ENCODE peak calls at places on chromosomes 11 and 22, in ten cellular contexts. Z is astrocyte, S is kidney, U is osteocyte, R is type B pancreatic cell, A is right lobe of liver, F is neural crest cell, H is uterus, Q is cardiac fibroblast, E is GM23338. D is an unnamed sample.
A peak's percentile ranks its signal among the peaks of the same experiment; 100 is the strongest.

GRCh38 chr11:7677801-7678201 is 4.5 kb upstream of the CYB5R2 start:
- DNase-seq in Z (no peak), S (no peak), U (no peak), R (no peak), A (no peak), F (no peak), H (no peak), Q (peak; percentile 26), E (no peak), D (no peak)

GRCh38 chr11:101441747-101442146 is 142.1 kb downstream of the TRPC6 start:
- DNase-seq in Z (no peak), S (no peak), U (no peak), R (no peak), A (peak; percentile 74), F (no peak), H (no peak), Q (peak; percentile 7), E (no peak), D (no peak)

GRCh38 chr11:80873309-80873999 is 1432.6 kb upstream of the TENM4 start:
- DNase-seq in Z (peak; percentile 44), S (no peak), U (no peak), R (no peak), A (no peak), F (no peak), H (no peak), Q (peak; percentile 51), E (no peak), D (no peak)

GRCh38 chr22:50469377-50470305 is 5.2 kb downstream of the SBF1 start:
- DNase-seq in Z (peak; percentile 42), S (peak; percentile 93), U (no peak), R (no peak), A (no peak), F (no peak), H (no peak), Q (peak; percentile 16), E (peak; percentile 56), D (peak; percentile 58)

GRCh38 chr11:71173709-71174108 is 78.7 kb downstream of the SHANK2 start:
- DNase-seq in Z (no peak), S (peak; percentile 41), U (peak; percentile 67), R (no peak), A (no peak), F (no peak), H (no peak), Q (no peak), E (no peak), D (no peak)

GRCh38 chr11:119578466-119579220 is 150.4 kb downstream of the NECTIN1 start:
- DNase-seq in Z (no peak), S (no peak), U (no peak), R (no peak), A (no peak), F (no peak), H (no peak), Q (no peak), E (no peak), D (no peak)

GRCh38 chr11:69460540-69461257 is 20.8 kb upstream of the LINC01488 start:
- DNase-seq in Z (peak; percentile 95), S (no peak), U (no peak), R (no peak), A (no peak), F (no peak), H (no peak), Q (peak; percentile 50), E (no peak), D (no peak)

GRCh38 chr11:63862923-63863322 is 24.0 kb downstream of the MARK2 start:
- DNase-seq in Z (no peak), S (no peak), U (no peak), R (no peak), A (peak; percentile 68), F (no peak), H (no peak), Q (no peak), E (no peak), D (no peak)

GRCh38 chr22:47835726-47836125 is 1073.3 kb downstream of the TBC1D22A start:
- DNase-seq in Z (peak; percentile 82), S (no peak), U (no peak), R (no peak), A (no peak), F (no peak), H (no peak), Q (peak; percentile 5), E (no peak), D (no peak)

GRCh38 chr22:23216331-23217170 is 36.2 kb downstream of the BCR start:
- DNase-seq in Z (no peak), S (peak; percentile 25), U (no peak), R (no peak), A (peak; percentile 44), F (no peak), H (no peak), Q (no peak), E (no peak), D (peak; percentile 60)

GRCh38 chr11:102940714-102941588 is 14.6 kb downstream of the MMP13 start:
- DNase-seq in Z (peak; percentile 46), S (no peak), U (no peak), R (no peak), A (no peak), F (peak; percentile 38), H (no peak), Q (peak; percentile 76), E (peak; percentile 93), D (no peak)

GRCh38 chr11:64347171-64347867 is 7.3 kb downstream of the CCDC88B start:
- DNase-seq in Z (no peak), S (no peak), U (no peak), R (no peak), A (no peak), F (no peak), H (no peak), Q (no peak), E (no peak), D (no peak)

GRCh38 chr11:126059238-126059761 is 3.4 kb downstream of the CDON start:
- DNase-seq in Z (no peak), S (no peak), U (no peak), R (no peak), A (no peak), F (no peak), H (no peak), Q (peak; percentile 18), E (peak; percentile 49), D (no peak)

GRCh38 chr11:45670386-45671135 is 5.1 kb upstream of the CHST1 start:
- DNase-seq in Z (no peak), S (peak; percentile 55), U (no peak), R (no peak), A (no peak), F (no peak), H (no peak), Q (no peak), E (no peak), D (no peak)

GRCh38 chr11:66002648-66003225 is 434 bp downstream of the BANF1 start:
- DNase-seq in Z (peak; percentile 21), S (no peak), U (no peak), R (no peak), A (peak; percentile 75), F (no peak), H (peak; percentile 63), Q (peak; percentile 46), E (peak; percentile 39), D (no peak)

GRCh38 chr11:34890089-34890488 is 26.1 kb downstream of the APIP start:
- DNase-seq in Z (no peak), S (no peak), U (no peak), R (no peak), A (no peak), F (no peak), H (no peak), Q (peak; percentile 15), E (no peak), D (no peak)
- TF ChIP-seq CTCF in Z (no peak), S (no peak), U (peak; percentile 35), R (peak; percentile 67), A (peak; percentile 37), F (peak; percentile 64), H (no peak), Q (peak; percentile 46), E (peak; percentile 45), D (no peak)

DNA sequence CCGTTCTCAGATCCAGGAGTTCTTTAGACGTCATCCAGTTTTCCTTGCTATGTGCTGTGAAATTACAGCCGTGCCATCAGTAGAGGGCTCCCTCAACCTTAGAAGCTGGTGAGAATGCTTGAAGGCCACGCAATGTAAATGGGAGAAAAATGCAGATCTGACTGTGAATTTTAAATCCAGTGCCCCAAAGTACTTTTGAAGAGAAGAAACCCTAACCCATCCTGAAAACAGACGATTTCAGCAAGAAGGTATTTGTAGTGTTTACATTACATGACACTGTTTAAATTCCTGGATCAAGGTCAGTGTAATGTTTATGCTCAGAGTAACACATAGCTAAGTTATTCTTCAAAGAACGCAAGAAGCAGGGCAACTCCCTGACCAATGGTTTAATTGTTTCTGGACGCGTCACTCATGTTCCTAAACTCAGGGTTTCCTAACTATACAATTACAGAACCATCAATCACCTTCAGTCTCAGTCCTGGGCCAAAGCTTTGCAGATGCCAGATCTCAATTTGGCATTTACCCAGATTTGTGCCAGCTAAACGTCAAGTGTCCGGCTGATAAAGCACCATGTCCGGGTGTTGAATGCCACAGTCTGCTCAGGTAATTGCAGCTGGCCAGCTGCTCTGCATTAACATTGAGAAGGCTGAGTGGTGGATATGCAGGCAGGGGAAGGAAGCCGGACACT is 38.2 kb downstream of the ADAMTS8 start:
- DNase-seq in Z (peak; percentile 81), S (no peak), U (no peak), R (no peak), A (no peak), F (no peak), H (no peak), Q (peak; percentile 82), E (peak; percentile 55), D (no peak)
- TF ChIP-seq CTCF in Z (peak; percentile 48), S (peak; percentile 40), U (peak; percentile 64), R (peak; percentile 44), A (peak; percentile 28), F (no peak), H (peak; percentile 43), Q (peak; percentile 64), E (peak; percentile 39), D (no peak)

GRCh38 chr22:36239401-36240171 is at the start of gene APOL2:
- DNase-seq in Z (peak; percentile 87), S (peak; percentile 94), U (peak; percentile 96), R (peak; percentile 85), A (peak; percentile 91), F (peak; percentile 71), H (peak; percentile 89), Q (peak; percentile 93), E (peak; percentile 96), D (peak; percentile 82)
- TF ChIP-seq CTCF in Z (peak; percentile 51), S (peak; percentile 72), U (peak; percentile 72), R (peak; percentile 72), A (peak; percentile 68), F (peak; percentile 68), H (peak; percentile 89), Q (peak; percentile 68), E (peak; percentile 54), D (peak; percentile 58)

DNA sequence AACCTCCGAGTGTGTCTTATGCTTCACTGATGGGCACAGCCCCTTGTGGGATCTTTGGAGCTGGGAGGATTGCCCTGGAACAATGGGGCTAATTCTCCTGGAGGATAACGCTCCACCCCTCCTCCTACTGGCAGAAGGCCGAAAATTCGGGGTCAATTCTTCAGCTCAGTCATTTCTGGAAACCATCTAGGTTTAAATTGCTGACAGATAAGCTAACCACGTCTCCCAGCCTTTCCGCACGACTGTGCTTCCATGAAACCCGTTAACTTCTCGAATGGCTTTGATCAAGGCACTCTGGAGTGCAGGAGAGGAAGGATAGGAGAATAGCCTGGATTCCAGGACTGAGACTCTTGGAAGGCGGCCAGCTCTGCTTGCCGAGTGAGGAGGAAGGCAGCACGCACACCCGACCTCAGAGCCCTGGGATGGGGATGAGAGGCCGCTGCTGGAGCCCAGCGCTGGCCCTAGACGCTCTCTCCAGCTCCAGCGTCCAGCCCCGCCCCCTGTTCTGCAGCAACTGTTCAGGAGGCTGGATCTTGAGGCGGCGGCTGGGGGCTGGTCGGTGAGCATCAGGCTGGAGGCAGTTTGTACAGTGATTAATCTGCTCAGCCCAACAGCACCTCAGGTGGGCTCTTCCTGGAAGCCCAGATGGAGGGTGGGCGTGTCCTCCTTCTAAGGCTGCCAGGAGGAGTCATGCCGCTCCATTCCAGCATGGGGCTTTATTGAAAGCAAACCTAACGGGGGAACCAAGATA is 176.7 kb upstream of the NCAM1 start:
- DNase-seq in Z (peak; percentile 94), S (peak; percentile 85), U (no peak), R (no peak), A (peak; percentile 47), F (no peak), H (peak; percentile 79), Q (peak; percentile 89), E (peak; percentile 28), D (no peak)
- TF ChIP-seq CTCF in Z (no peak), S (no peak), U (no peak), R (peak; percentile 31), A (no peak), F (no peak), H (no peak), Q (no peak), E (peak; percentile 30), D (no peak)

D was measured in CD14-positive monocyte.